ENCODE peak calls at places on chromosomes 12 and 14, in six cellular contexts. W is A549, H is suprapubic skin, X is transverse colon, K is SK-N-SH, J is K562. E is an unnamed sample.

GRCh38 chr14:37546621-37547447 is 48.2 kb downstream of the FOXA1 start:
- DNase-seq in J (no peak), X (no peak), K (no peak), H (no peak), W (peak), E (no peak)

GRCh38 chr12:122322501-122322900 is 56.2 kb upstream of the VPS33A start:
- DNase-seq in H (no peak), K (no peak), W (no peak), X (no peak), J (no peak), E (no peak)

GRCh38 chr14:106579084-106579483 is 1052.7 kb downstream of the TMEM121 start:
- DNase-seq in X (no peak), J (no peak), H (no peak), K (no peak), W (no peak), E (no peak)

GRCh38 chr14:93059917-93060545 is 55.7 kb downstream of the ITPK1 start:
- DNase-seq in H (no peak), X (no peak), K (peak), J (no peak), W (no peak), E (no peak)

GRCh38 chr14:31977001-31977556 is 100.0 kb upstream of the ARHGAP5 start:
- DNase-seq in X (no peak), J (no peak), K (peak), H (no peak), W (no peak), E (no peak)

GRCh38 chr14:23097786-23098185 is 2.5 kb downstream of the C14orf119 start:
- DNase-seq in K (no peak), X (no peak), W (no peak), J (no peak), H (no peak), E (no peak)

GRCh38 chr12:124347805-124348658 is 53.1 kb downstream of the RFLNA start:
- DNase-seq in X (no peak), H (no peak), K (peak), W (no peak), J (peak), E (peak)

GRCh38 chr14:75120546-75121291 is 6.1 kb downstream of the NEK9 start:
- DNase-seq in J (no peak), H (no peak), K (no peak), X (no peak), W (no peak), E (no peak)

GRCh38 chr14:25046301-25046943 is 3.5 kb downstream of the STXBP6 start:
- DNase-seq in K (no peak), X (no peak), H (no peak), W (no peak), J (no peak), E (no peak)

GRCh38 chr12:71135077-71135811 is 22.6 kb downstream of the TSPAN8 start:
- DNase-seq in J (no peak), X (no peak), W (no peak), H (no peak), K (no peak), E (no peak)

GRCh38 chr12:110872100-110872499 is 25.3 kb downstream of the CCDC63 start:
- DNase-seq in H (no peak), W (no peak), J (no peak), X (no peak), K (no peak), E (no peak)

GRCh38 chr12:22121224-22121623 is 75.2 kb downstream of the CMAS start:
- DNase-seq in K (no peak), X (peak), W (no peak), J (no peak), H (no peak), E (peak)

DNA sequence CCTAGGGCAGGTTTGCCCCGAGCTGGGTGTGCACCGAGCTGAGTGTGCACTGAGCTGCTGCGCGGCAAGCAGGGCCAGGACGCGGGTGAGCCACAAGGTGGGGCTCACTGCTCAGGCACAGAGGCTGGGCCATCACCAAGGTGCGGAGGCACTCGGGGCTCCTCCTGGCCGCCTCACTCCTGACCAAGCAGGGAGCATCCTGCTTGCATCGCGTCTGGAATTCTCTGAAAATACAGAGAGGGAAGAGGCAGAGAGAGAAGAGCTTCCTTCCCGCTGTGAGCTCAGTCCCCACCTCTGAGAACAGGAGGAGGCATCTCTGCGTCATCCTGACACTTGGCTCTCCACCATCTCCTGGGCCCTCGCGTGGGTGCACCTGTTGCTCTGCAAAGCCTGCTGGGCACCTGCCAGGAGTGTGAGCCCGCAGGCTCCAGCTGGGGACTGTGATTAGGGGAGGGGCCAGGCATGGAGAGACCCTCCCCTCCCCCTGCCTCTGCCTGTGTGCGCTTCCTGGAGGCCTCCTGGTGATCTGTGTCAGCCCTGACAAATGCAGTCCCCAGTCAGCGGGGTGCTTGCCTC is 116.3 kb downstream of the GLT1D1 start:
- DNase-seq in W (peak), X (peak), H (no peak), J (peak), K (peak), E (peak)
- TF ChIP-seq EP300 in W (no peak), X (no peak), H (no peak), J (no peak), K (no peak), E (no peak)

DNA sequence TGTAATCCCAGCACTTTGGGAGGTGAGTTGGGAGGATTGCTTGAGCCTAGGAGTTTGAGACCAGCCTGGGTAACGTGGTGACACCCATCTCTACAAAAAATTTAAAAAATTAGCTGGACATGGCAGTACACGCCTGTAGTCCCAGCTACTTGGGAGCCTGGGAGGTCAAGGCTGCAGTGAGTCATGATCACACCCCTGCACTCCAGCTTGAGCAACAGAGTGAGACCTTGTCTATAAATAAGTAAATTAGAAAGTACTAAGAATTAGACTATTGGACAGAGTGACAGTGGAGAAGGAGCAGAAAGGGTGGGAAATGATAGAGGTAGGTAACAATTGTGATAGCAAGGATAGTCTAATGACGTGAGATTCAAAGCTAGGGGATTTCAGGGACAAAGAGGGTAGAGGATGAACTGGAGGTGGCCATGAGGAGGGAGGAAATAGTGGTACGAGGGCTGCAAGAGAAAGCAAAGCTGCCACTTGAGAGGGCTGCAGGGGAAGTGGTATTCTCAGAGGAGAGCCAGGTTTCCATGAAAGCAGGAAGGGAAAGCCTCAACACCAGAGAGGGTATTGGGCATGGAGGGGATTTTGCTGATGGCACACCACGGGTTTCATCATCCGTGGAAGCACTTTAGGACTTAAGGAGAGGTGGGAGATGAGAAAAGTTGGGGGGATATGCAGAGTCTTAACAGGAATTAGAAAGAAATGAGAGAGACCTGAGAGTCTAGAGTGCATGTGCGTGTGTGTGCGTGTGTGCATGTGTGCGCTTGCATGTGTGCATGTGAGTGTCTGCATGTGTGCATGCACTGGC is 85.6 kb downstream of the SYNE2 start:
- DNase-seq in X (no peak), J (no peak), H (no peak), K (no peak), W (no peak), E (no peak)
- H3K27ac ChIP-seq in X (no peak), J (no peak), H (no peak), K (no peak), W (no peak), E (no peak)

DNA sequence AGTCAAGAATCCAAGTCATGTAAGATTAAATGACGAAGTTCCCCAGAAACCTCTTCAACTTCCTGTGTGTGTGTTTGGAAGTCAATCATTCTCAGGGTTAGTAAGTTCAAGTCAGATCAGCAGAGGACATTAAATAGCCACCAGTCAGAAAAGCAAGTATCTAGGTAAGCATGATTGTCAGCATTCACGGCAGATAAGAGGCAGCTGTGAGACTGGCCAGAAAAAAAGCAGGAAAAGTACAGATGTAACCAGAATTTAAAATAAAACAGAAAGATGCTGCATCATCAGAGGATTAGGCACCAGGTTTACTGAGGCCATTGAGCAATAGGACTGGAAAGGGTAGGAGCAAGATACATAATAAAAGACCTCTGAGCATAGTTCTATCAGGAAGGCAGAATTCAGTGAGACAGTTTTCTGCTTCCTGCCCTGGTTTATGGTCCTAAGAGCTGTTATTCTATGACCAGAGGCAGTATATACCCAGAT is 606.9 kb downstream of the FSCB start:
- DNase-seq in H (no peak), K (no peak), X (no peak), J (no peak), W (no peak), E (no peak)
- TF ChIP-seq EP300 in H (no peak), K (no peak), X (no peak), J (no peak), W (no peak), E (no peak)

GRCh38 chr14:79333198-79333546 is 878.1 kb downstream of the DIO2 start:
- DNase-seq in X (no peak), H (no peak), W (no peak), K (no peak), J (no peak), E (no peak)
- H3K27ac ChIP-seq in X (no peak), H (no peak), W (no peak), K (no peak), J (no peak), E (no peak)

GRCh38 chr12:75853621-75854020 is 178.0 kb downstream of the PHLDA1 start:
- DNase-seq in K (peak), X (no peak), W (no peak), J (no peak), H (no peak), E (no peak)
- TF ChIP-seq EP300 in K (peak), X (no peak), W (no peak), J (no peak), H (no peak), E (no peak)

DNA sequence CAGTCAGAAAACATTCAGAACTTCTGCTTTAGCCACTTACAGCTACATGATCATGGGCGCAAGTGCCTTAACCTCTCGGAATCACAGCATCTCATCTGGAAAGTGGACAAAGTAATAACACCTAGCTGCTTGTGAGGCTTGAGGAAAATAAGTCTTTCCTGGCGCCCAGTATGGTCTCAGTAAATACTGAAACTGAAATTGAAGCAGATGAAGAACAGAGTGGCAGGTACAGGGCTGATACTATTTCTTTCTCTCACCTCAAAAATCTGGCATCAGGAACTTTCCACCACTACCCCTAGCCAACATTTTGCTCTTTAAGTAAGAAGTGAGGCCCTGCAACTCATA is 129.6 kb upstream of the FUT8 start:
- DNase-seq in H (no peak), J (no peak), W (no peak), X (no peak), K (no peak), E (no peak)
- H3K27ac ChIP-seq in H (no peak), J (no peak), W (peak), X (peak), K (peak), E (peak)